ENCODE peak calls at places on chromosome 5, in nine cellular contexts. N is pons; M is H4; G is iris pigment epithelial cell; F is fibroblast of lung; B is AG08395; J is activated CD4-positive, alpha-beta T cell treated with anti-CD3 and anti-CD28 coated beads, Interleukin-2, amount 10 ng/mL, durations not matched to agents 7 days and 5 days; Y is activated T-cell treated with anti-CD3 and anti-CD28 coated beads for 4 hours; W is astrocyte of the spinal cord. U is an unnamed sample.

GRCh38 chr5:44051591-44051990 is 337.6 kb downstream of the FGF10 start:
- DNase-seq in N (no peak), M (no peak), G (no peak), F (no peak), B (no peak), J (no peak), Y (no peak), W (no peak), U (no peak)

GRCh38 chr5:149800563-149801103 is 70.5 kb downstream of the PPARGC1B start:
- DNase-seq in N (no peak), M (no peak), G (no peak), F (no peak), B (no peak), J (no peak), Y (no peak), W (no peak), U (peak; percentile 40)

GRCh38 chr5:109920736-109921135 is 231.0 kb downstream of the MAN2A1 start:
- DNase-seq in N (no peak), M (no peak), G (no peak), F (no peak), B (no peak), J (no peak), Y (no peak), W (no peak), U (no peak)

GRCh38 chr5:151239237-151239861 is 13.6 kb upstream of the GM2A start:
- DNase-seq in N (peak; percentile 52), M (peak; percentile 57), G (peak; percentile 46), F (peak; percentile 78), B (peak; percentile 89), J (peak; percentile 61), Y (peak; percentile 36), W (peak; percentile 69), U (peak; percentile 89)

GRCh38 chr5:34611829-34612415 is 44.2 kb upstream of the RAI14 start:
- DNase-seq in N (no peak), M (no peak), G (no peak), F (no peak), B (no peak), J (no peak), Y (no peak), W (no peak), U (no peak)

GRCh38 chr5:179819296-179820126 is 1.2 kb upstream of the SQSTM1 start:
- DNase-seq in N (peak; percentile 62), M (peak; percentile 93), G (peak; percentile 80), F (peak; percentile 75), B (peak; percentile 38), J (no peak), Y (no peak), W (peak; percentile 66), U (peak; percentile 84)

GRCh38 chr5:175466700-175467318 is 11.6 kb upstream of the SFXN1 start:
- DNase-seq in N (no peak), M (no peak), G (no peak), F (no peak), B (no peak), J (no peak), Y (no peak), W (no peak), U (no peak)

GRCh38 chr5:179862296-179862695 is 3.7 kb upstream of the MRNIP start:
- DNase-seq in N (no peak), M (no peak), G (no peak), F (no peak), B (no peak), J (no peak), Y (no peak), W (no peak), U (no peak)

GRCh38 chr5:16685069-16685468 is 68.3 kb upstream of the RETREG1 start:
- DNase-seq in N (no peak), M (no peak), G (peak; percentile 74), F (peak; percentile 54), B (no peak), J (no peak), Y (no peak), W (no peak), U (peak; percentile 74)

GRCh38 chr5:180637962-180638680 is 11.3 kb downstream of the FLT4 start:
- DNase-seq in N (no peak), M (no peak), G (no peak), F (no peak), B (no peak), J (no peak), Y (no peak), W (no peak), U (no peak)

GRCh38 chr5:96214442-96215197 is 218.4 kb downstream of the PCSK1 start:
- DNase-seq in N (no peak), M (no peak), G (no peak), F (peak; percentile 21), B (no peak), J (no peak), Y (no peak), W (peak; percentile 20), U (peak; percentile 34)

GRCh38 chr5:133285583-133286021 is 233.8 kb downstream of the HSPA4 start:
- DNase-seq in N (no peak), M (peak; percentile 89), G (peak; percentile 38), F (peak; percentile 23), B (peak; percentile 37), J (no peak), Y (no peak), W (peak; percentile 29), U (peak; percentile 55)

GRCh38 chr5:135829681-135830383 is 4.6 kb upstream of the SLC25A48 start:
- DNase-seq in N (peak; percentile 61), M (peak; percentile 61), G (peak; percentile 50), F (peak; percentile 49), B (peak; percentile 79), J (peak; percentile 46), Y (no peak), W (peak; percentile 55), U (peak; percentile 68)

GRCh38 chr5:142053434-142054253 is 40.8 kb upstream of the GNPDA1 start:
- DNase-seq in N (peak; percentile 74), M (peak; percentile 48), G (peak; percentile 50), F (peak; percentile 42), B (peak; percentile 69), J (no peak), Y (no peak), W (peak; percentile 42), U (peak; percentile 40)

GRCh38 chr5:110639307-110639902 is 87.1 kb downstream of the TMEM232 start:
- DNase-seq in N (no peak), M (no peak), G (peak; percentile 23), F (peak; percentile 22), B (no peak), J (no peak), Y (no peak), W (no peak), U (peak; percentile 34)

GRCh38 chr5:181181650-181182565 is 23.1 kb downstream of the TRIM7 start:
- DNase-seq in N (peak; percentile 60), M (peak; percentile 91), G (peak; percentile 78), F (peak; percentile 78), B (peak; percentile 70), J (peak; percentile 64), Y (no peak), W (peak; percentile 70), U (peak; percentile 83)

GRCh38 chr5:14210729-14211128 is 67.6 kb downstream of the TRIO start:
- DNase-seq in N (no peak), M (no peak), G (no peak), F (no peak), B (no peak), J (no peak), Y (no peak), W (no peak), U (no peak)

GRCh38 chr5:134247825-134248224 is 22.0 kb upstream of the PPP2CA start:
- DNase-seq in N (no peak), M (no peak), G (no peak), F (no peak), B (no peak), J (no peak), Y (no peak), W (no peak), U (no peak)

GRCh38 chr5:669111-669841 is 23.9 kb downstream of the TPPP start:
- DNase-seq in N (peak; percentile 98), M (no peak), G (peak; percentile 43), F (no peak), B (peak; percentile 38), J (peak; percentile 44), Y (peak; percentile 21), W (no peak), U (peak; percentile 59)

GRCh38 chr5:134145061-134145757 is 30.7 kb downstream of the TCF7 start:
- DNase-seq in N (no peak), M (peak; percentile 8), G (no peak), F (no peak), B (no peak), J (no peak), Y (no peak), W (no peak), U (no peak)

GRCh38 chr5:178113841-178114324 is 551 bp downstream of the N4BP3 start:
- DNase-seq in N (no peak), M (no peak), G (no peak), F (no peak), B (no peak), J (no peak), Y (no peak), W (no peak), U (no peak)

GRCh38 chr5:152271420-152271819 is 133.7 kb downstream of the NMUR2 start:
- DNase-seq in N (peak; percentile 64), M (no peak), G (peak; percentile 5), F (no peak), B (no peak), J (no peak), Y (no peak), W (peak; percentile 4), U (peak; percentile 16)

GRCh38 chr5:18732556-18733479 is 1098.6 kb downstream of the TAF11L14 start:
- DNase-seq in N (no peak), M (no peak), G (no peak), F (no peak), B (no peak), J (no peak), Y (no peak), W (no peak), U (no peak)

GRCh38 chr5:8517461-8517860 is 648.5 kb downstream of the MTRR start:
- DNase-seq in N (no peak), M (peak; percentile 57), G (peak; percentile 49), F (peak; percentile 8), B (no peak), J (no peak), Y (no peak), W (no peak), U (peak; percentile 23)

GRCh38 chr5:17132444-17133083 is 84.9 kb upstream of the BASP1 start:
- DNase-seq in N (peak; percentile 47), M (no peak), G (peak; percentile 54), F (peak; percentile 72), B (peak; percentile 58), J (no peak), Y (no peak), W (peak; percentile 54), U (peak; percentile 72)

GRCh38 chr5:87125796-87126195 is 141.9 kb upstream of the RASA1 start:
- DNase-seq in N (no peak), M (no peak), G (no peak), F (no peak), B (no peak), J (no peak), Y (no peak), W (no peak), U (no peak)

GRCh38 chr5:152987156-152987555 is 503.3 kb upstream of the GRIA1 start:
- DNase-seq in N (no peak), M (no peak), G (no peak), F (no peak), B (no peak), J (no peak), Y (no peak), W (no peak), U (no peak)

GRCh38 chr5:172544371-172545120 is 90.2 kb upstream of the SH3PXD2B start:
- DNase-seq in N (no peak), M (no peak), G (no peak), F (no peak), B (no peak), J (no peak), Y (no peak), W (no peak), U (no peak)

GRCh38 chr5:111227805-111228204 is 3.6 kb downstream of the CAMK4 start:
- DNase-seq in N (no peak), M (peak; percentile 92), G (peak; percentile 11), F (peak; percentile 83), B (peak; percentile 55), J (peak; percentile 45), Y (no peak), W (peak; percentile 68), U (no peak)

GRCh38 chr5:9297171-9297570 is 248.7 kb downstream of the SEMA5A start:
- DNase-seq in N (no peak), M (no peak), G (no peak), F (no peak), B (no peak), J (no peak), Y (no peak), W (no peak), U (no peak)

GRCh38 chr5:6218116-6218515 is 160.2 kb downstream of the MED10 start:
- DNase-seq in N (no peak), M (no peak), G (no peak), F (no peak), B (no peak), J (no peak), Y (no peak), W (no peak), U (no peak)